ENCODE peak calls at places on chromosomes 12 and 14, in eight cellular contexts. B is GM20000, E is AG04450, U is kidney epithelial cell, P is heart left ventricle, T is lower lobe of right lung, L is tibial nerve, G is OCI-LY7. R is an unnamed sample.

GRCh38 chr12:62724947-62725447 is 210.0 kb downstream of the PPM1H start:
- DNase-seq in P (no peak), L (no peak), T (no peak), B (no peak), E (peak), G (no peak), U (peak), R (peak)

GRCh38 chr12:93166891-93167307 is 210.8 kb upstream of the NUDT4 start:
- DNase-seq in E (no peak), G (peak), B (peak), T (no peak), P (no peak), L (no peak), U (no peak), R (no peak)

GRCh38 chr12:83276904-83277303 is 590.2 kb downstream of the TMTC2 start:
- DNase-seq in T (no peak), B (no peak), P (no peak), U (no peak), E (no peak), L (no peak), G (no peak), R (no peak)

GRCh38 chr14:100638211-100638855 is 51.1 kb upstream of the BEGAIN start:
- DNase-seq in T (no peak), P (no peak), G (no peak), E (no peak), U (no peak), L (no peak), B (no peak), R (no peak)

GRCh38 chr14:34029921-34030334 is 79.1 kb upstream of the EGLN3 start:
- DNase-seq in P (peak), L (peak), U (no peak), B (no peak), T (no peak), G (no peak), E (no peak), R (no peak)

GRCh38 chr12:71107976-71108749 is 49.6 kb downstream of the TSPAN8 start:
- DNase-seq in P (no peak), E (no peak), B (no peak), U (no peak), T (no peak), L (peak), G (no peak), R (no peak)

GRCh38 chr12:127280393-127281275 is 986.3 kb upstream of the TMEM132C start:
- DNase-seq in B (peak), P (peak), G (peak), T (peak), E (no peak), L (peak), U (no peak), R (no peak)

GRCh38 chr14:89000007-89000942 is 175.8 kb downstream of the TTC8 start:
- DNase-seq in U (peak), G (no peak), P (peak), E (peak), T (peak), L (no peak), B (no peak), R (no peak)

GRCh38 chr14:48247972-48248371 is 572.6 kb upstream of the MDGA2 start:
- DNase-seq in B (no peak), L (no peak), U (no peak), P (no peak), G (no peak), E (no peak), T (no peak), R (no peak)

GRCh38 chr14:102323102-102323501 is 3.6 kb downstream of the ZNF839 start:
- DNase-seq in L (peak), P (peak), G (peak), T (peak), U (peak), E (peak), B (no peak), R (no peak)

GRCh38 chr12:116813271-116814041 is 67.8 kb downstream of the HRK start:
- DNase-seq in B (no peak), L (no peak), U (peak), E (no peak), P (no peak), T (no peak), G (no peak), R (no peak)

GRCh38 chr12:176321-177181 is 37.4 kb downstream of the SLC6A12 start:
- DNase-seq in L (no peak), G (no peak), B (no peak), T (no peak), U (no peak), E (peak), P (peak), R (no peak)

GRCh38 chr14:52900731-52901130 is 50.1 kb downstream of the FERMT2 start:
- DNase-seq in T (no peak), E (no peak), G (no peak), P (no peak), B (no peak), U (no peak), L (no peak), R (no peak)

GRCh38 chr14:57549765-57550420 is 56.2 kb upstream of the CCDC198 start:
- DNase-seq in G (no peak), P (no peak), T (no peak), U (no peak), L (no peak), E (no peak), B (no peak), R (no peak)

GRCh38 chr12:110733857-110734373 is 8.8 kb downstream of the PPP1CC start:
- DNase-seq in E (no peak), P (no peak), L (no peak), G (no peak), T (no peak), U (no peak), B (no peak), R (no peak)

GRCh38 chr12:122133192-122133950 is 40.6 kb downstream of the IL31 start:
- DNase-seq in E (no peak), B (no peak), U (no peak), P (no peak), T (no peak), L (no peak), G (no peak), R (no peak)

GRCh38 chr12:29103539-29103974 is 45.5 kb upstream of the FAR2 start:
- DNase-seq in T (no peak), P (no peak), E (no peak), G (peak), U (no peak), B (peak), L (no peak), R (no peak)

GRCh38 chr12:7221486-7221885 is 32.0 kb downstream of the PEX5 start:
- DNase-seq in B (no peak), L (no peak), E (no peak), G (no peak), T (no peak), U (no peak), P (no peak), R (no peak)

GRCh38 chr12:38880288-38880687 is 25.1 kb downstream of the CPNE8 start:
- DNase-seq in P (no peak), T (no peak), U (no peak), L (no peak), E (no peak), B (no peak), G (no peak), R (no peak)

GRCh38 chr14:96698846-96699543 is 98.2 kb upstream of the VRK1 start:
- DNase-seq in E (no peak), U (no peak), P (no peak), B (peak), T (no peak), L (no peak), G (no peak), R (no peak)
- TF ChIP-seq CTCF in E (no peak), U (no peak), P (no peak), B (peak), T (no peak), L (no peak), G (peak), R (peak)

GRCh38 chr14:70036665-70037064 is 152.1 kb downstream of the SLC8A3 start:
- DNase-seq in B (no peak), L (no peak), P (no peak), G (no peak), U (no peak), T (no peak), E (no peak), R (no peak)
- TF ChIP-seq CTCF in B (no peak), L (no peak), P (no peak), G (peak), U (no peak), T (no peak), E (peak), R (peak)

DNA sequence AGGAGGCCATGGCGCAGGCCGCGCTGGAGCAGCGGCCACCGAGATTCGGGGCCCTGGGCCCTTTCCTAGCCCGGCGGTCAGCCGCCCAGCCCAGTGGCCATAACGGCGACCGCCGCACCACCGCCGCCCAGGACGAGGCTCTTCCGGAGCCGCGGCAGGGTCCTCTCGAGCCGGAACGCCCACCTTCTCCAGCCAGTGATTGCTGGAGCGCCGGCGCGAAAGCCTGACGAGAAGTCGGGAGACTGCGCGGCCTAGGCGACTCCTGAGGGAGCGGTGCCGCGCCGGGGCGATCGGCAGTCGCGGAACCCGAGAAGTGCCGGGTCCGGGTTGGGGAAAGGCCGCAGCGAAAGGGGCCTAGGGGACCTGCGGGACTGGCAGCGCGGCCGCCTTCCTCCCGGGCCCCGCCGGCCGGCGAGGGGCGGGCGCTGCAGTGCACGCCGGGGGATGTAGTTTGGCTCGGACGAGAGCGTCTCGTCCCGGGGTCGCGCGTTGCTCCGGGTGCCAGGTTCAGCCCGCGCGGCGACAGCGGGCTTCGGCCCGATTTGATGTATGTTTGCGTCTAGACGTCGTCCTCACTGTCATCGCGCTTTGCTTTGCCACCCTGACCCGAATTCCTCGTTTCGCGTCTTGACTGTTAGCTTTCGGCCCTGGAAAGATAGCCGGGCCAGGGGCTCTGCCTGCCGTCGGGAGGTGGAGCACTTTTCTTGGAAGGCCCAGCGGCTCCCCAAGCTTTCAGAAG is at the start of gene VTI1B:
- DNase-seq in U (no peak), T (peak), E (no peak), L (peak), P (peak), G (peak), B (peak), R (peak)
- TF ChIP-seq CTCF in U (peak), T (no peak), E (peak), L (no peak), P (no peak), G (no peak), B (no peak), R (peak)

GRCh38 chr12:21606175-21606574 is 1.5 kb upstream of the GYS2 start:
- DNase-seq in P (no peak), L (no peak), G (no peak), E (no peak), U (no peak), T (no peak), B (no peak), R (no peak)

GRCh38 chr12:21604245-21605101 is at the start of gene GYS2:
- DNase-seq in L (no peak), E (no peak), G (no peak), B (no peak), P (no peak), T (no peak), U (no peak), R (no peak)

GRCh38 chr12:21602774-21603173 is 1.9 kb downstream of the GYS2 start:
- DNase-seq in T (no peak), L (no peak), P (no peak), U (no peak), E (no peak), G (no peak), B (no peak), R (no peak)

DNA sequence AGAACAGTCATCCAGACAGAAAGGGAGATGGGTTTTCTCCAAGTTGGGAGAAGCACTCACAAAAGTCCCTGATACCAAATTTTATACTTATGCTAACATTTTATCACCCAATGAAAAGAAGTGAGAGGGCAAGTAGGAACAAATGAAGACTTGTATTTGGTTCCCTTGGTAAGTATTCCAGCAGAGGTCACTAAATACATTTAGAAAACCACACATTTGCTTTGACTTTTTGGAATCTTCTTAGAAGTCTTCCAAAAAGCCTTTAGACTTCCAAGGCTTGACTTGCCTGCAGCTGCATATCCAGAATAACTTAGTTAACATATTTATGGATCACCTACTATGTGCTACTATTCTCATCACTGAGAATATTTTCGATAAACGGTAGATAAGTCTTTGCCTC is 3.1 kb upstream of the GYS2 start:
- DNase-seq in G (peak), L (no peak), B (no peak), U (peak), T (no peak), E (no peak), P (no peak), R (no peak)
- TF ChIP-seq CTCF in G (peak), L (no peak), B (no peak), U (peak), T (peak), E (peak), P (peak), R (peak)

GRCh38 chr12:21989819-21990412 is 48.7 kb upstream of the ABCC9 start:
- DNase-seq in T (no peak), G (peak), L (peak), E (no peak), B (peak), P (no peak), U (no peak), R (no peak)
- TF ChIP-seq CTCF in T (peak), G (peak), L (peak), E (peak), B (peak), P (peak), U (peak), R (peak)

DNA sequence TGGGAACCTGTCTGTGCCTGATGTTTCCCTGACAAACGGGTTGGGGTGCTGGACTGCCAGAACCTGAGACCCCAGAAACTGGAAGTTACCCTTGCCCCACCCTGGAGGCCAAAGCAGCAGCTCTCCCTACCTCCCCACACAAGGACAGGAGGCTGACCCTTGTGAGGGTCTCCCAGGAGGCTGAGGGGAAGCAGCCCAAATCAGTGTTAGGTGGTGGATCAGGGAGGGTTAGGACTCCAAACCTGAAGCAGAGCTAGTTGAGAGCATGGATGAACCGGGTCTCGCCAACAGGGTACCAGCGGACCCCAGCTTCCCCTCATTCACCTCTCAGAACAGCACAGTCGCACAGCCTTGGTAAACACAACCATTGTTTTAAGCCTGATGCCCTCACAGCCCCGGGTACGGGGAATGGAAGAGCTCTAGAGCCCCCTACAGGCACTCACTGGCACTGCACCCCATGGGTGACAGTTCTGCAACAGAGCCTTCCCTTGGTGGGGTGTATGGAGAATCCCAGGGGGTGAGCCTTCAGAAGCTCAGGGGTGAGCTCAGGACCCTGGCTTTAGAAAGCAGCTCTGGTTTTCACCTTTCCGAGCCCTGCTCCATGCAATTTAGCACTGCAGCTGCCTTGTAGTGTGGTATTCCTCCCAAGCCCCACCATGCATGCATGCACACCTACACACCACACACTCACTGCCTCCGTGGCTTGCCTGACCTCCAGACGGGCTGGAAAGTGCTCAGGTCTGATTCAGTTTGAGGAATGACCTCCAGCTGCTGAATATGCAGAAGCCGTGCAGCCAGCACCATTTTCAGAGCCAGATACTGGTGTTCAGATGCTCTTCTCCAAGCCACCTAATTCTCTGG is 11.2 kb downstream of the ESRRB start:
- DNase-seq in E (peak), L (peak), T (peak), U (peak), G (peak), P (peak), B (peak), R (peak)
- TF ChIP-seq CTCF in E (peak), L (peak), T (peak), U (peak), G (peak), P (peak), B (peak), R (peak)

DNA sequence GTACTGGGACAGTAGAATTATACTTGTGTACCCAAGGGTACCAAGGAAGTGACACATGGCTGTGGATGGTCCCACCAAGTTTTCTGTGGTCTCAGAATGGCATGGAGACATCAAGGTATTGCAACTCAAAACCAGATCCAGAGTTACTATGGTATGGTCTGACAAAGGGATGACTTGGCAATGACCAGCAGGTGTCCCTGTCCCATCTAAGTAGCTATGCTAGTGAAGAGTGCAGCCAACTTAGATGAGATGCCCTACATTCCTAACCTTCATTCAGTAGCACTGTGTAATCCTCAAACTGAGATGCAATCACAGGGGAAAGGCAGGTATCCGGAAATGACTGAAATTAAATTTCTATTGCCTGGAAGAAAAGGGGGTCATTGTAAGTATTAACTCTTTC is 188.7 kb upstream of the TMEM260 start:
- DNase-seq in U (no peak), L (no peak), P (no peak), B (no peak), E (no peak), G (no peak), T (no peak), R (no peak)
- TF ChIP-seq CTCF in U (no peak), L (no peak), P (no peak), B (no peak), E (no peak), G (peak), T (peak), R (peak)

GRCh38 chr12:31931796-31932715 is 27.2 kb upstream of the RESF1 start:
- DNase-seq in T (no peak), G (no peak), U (no peak), P (no peak), B (no peak), L (no peak), E (no peak), R (no peak)
- TF ChIP-seq CTCF in T (no peak), G (peak), U (no peak), P (no peak), B (no peak), L (no peak), E (no peak), R (no peak)

R was measured in D721Med.